ENCODE peak calls at places on chromosomes 1 and 21, in seven cellular contexts. One of them, this sample, is unnamed. For H3K4me1, the result is how much of the 10 kb centered on the place peaks cover.

GRCh38 chr1:216184281-216184680 is 239.0 kb downstream of the USH2A start:
- DNase-seq in fibroblast of lung: peak
- DNase-seq in psoas muscle: no peak
- DNase-seq in body of pancreas: no peak
- DNase-seq in CD8-positive, alpha-beta T cell: no peak
- DNase-seq in Peyer's patch: no peak
- DNase-seq in PC-9: no peak
- DNase-seq in this sample: no peak

GRCh38 chr1:219906924-219907771 is 21.2 kb downstream of the SLC30A10 start:
- DNase-seq in fibroblast of lung: no peak
- DNase-seq in psoas muscle: no peak
- DNase-seq in body of pancreas: no peak
- DNase-seq in CD8-positive, alpha-beta T cell: no peak
- DNase-seq in Peyer's patch: no peak
- DNase-seq in PC-9: no peak
- DNase-seq in this sample: no peak

GRCh38 chr1:211641942-211642341 is 33.5 kb downstream of the NEK2 start:
- DNase-seq in fibroblast of lung: no peak
- DNase-seq in psoas muscle: no peak
- DNase-seq in body of pancreas: no peak
- DNase-seq in CD8-positive, alpha-beta T cell: no peak
- DNase-seq in Peyer's patch: no peak
- DNase-seq in PC-9: no peak
- DNase-seq in this sample: no peak

GRCh38 chr1:235460768-235461167 is 43.5 kb downstream of the B3GALNT2 start:
- DNase-seq in fibroblast of lung: no peak
- DNase-seq in psoas muscle: no peak
- DNase-seq in body of pancreas: no peak
- DNase-seq in CD8-positive, alpha-beta T cell: no peak
- DNase-seq in Peyer's patch: no peak
- DNase-seq in PC-9: no peak
- DNase-seq in this sample: no peak

GRCh38 chr1:225454067-225454618 is 26.3 kb upstream of the LBR start:
- DNase-seq in fibroblast of lung: no peak
- DNase-seq in psoas muscle: no peak
- DNase-seq in body of pancreas: peak
- DNase-seq in CD8-positive, alpha-beta T cell: no peak
- DNase-seq in Peyer's patch: no peak
- DNase-seq in PC-9: no peak
- DNase-seq in this sample: no peak

GRCh38 chr1:27011058-27011764 is 1.4 kb downstream of the TENT5B start:
- DNase-seq in fibroblast of lung: peak
- DNase-seq in psoas muscle: peak
- DNase-seq in body of pancreas: peak
- DNase-seq in CD8-positive, alpha-beta T cell: no peak
- DNase-seq in Peyer's patch: no peak
- DNase-seq in PC-9: peak
- DNase-seq in this sample: no peak

GRCh38 chr1:108570128-108570527 is 10.2 kb downstream of the EEIG2 start:
- DNase-seq in fibroblast of lung: no peak
- DNase-seq in psoas muscle: no peak
- DNase-seq in body of pancreas: no peak
- DNase-seq in CD8-positive, alpha-beta T cell: no peak
- DNase-seq in Peyer's patch: no peak
- DNase-seq in PC-9: no peak
- DNase-seq in this sample: no peak

GRCh38 chr1:41325801-41326200 is 35.4 kb upstream of the FOXO6 start:
- DNase-seq in fibroblast of lung: peak
- DNase-seq in psoas muscle: no peak
- DNase-seq in body of pancreas: no peak
- DNase-seq in CD8-positive, alpha-beta T cell: no peak
- DNase-seq in Peyer's patch: no peak
- DNase-seq in PC-9: peak
- DNase-seq in this sample: no peak

GRCh38 chr1:232586679-232587078 is 43.3 kb downstream of the SIPA1L2 start:
- DNase-seq in fibroblast of lung: no peak
- DNase-seq in psoas muscle: no peak
- DNase-seq in body of pancreas: no peak
- DNase-seq in CD8-positive, alpha-beta T cell: no peak
- DNase-seq in Peyer's patch: no peak
- DNase-seq in PC-9: no peak
- DNase-seq in this sample: no peak

GRCh38 chr1:47338249-47339077 is 4.9 kb downstream of the CMPK1 start:
- DNase-seq in fibroblast of lung: no peak
- DNase-seq in psoas muscle: no peak
- DNase-seq in body of pancreas: no peak
- DNase-seq in CD8-positive, alpha-beta T cell: no peak
- DNase-seq in Peyer's patch: no peak
- DNase-seq in PC-9: no peak
- DNase-seq in this sample: no peak

GRCh38 chr21:36250423-36251075 is 69.4 kb upstream of the MORC3 start:
- DNase-seq in fibroblast of lung: no peak
- DNase-seq in psoas muscle: no peak
- DNase-seq in body of pancreas: no peak
- DNase-seq in CD8-positive, alpha-beta T cell: no peak
- DNase-seq in Peyer's patch: no peak
- DNase-seq in PC-9: no peak
- DNase-seq in this sample: no peak

GRCh38 chr1:16088996-16089395 is 15.5 kb upstream of the FAM131C start:
- DNase-seq in fibroblast of lung: peak
- DNase-seq in psoas muscle: no peak
- DNase-seq in body of pancreas: no peak
- DNase-seq in CD8-positive, alpha-beta T cell: no peak
- DNase-seq in Peyer's patch: no peak
- DNase-seq in PC-9: peak
- DNase-seq in this sample: peak

GRCh38 chr1:167720965-167721616 is 691 bp upstream of the MPZL1 start:
- DNase-seq in fibroblast of lung: peak
- DNase-seq in psoas muscle: no peak
- DNase-seq in body of pancreas: peak
- DNase-seq in CD8-positive, alpha-beta T cell: no peak
- DNase-seq in Peyer's patch: peak
- DNase-seq in PC-9: peak
- DNase-seq in this sample: no peak

GRCh38 chr1:84758968-84759491 is 68.8 kb upstream of the SSX2IP start:
- DNase-seq in fibroblast of lung: peak
- DNase-seq in psoas muscle: no peak
- DNase-seq in body of pancreas: peak
- DNase-seq in CD8-positive, alpha-beta T cell: no peak
- DNase-seq in Peyer's patch: no peak
- DNase-seq in PC-9: no peak
- DNase-seq in this sample: no peak

GRCh38 chr21:45877821-45878469 is 103.6 kb upstream of the COL6A1 start:
- DNase-seq in fibroblast of lung: no peak
- DNase-seq in psoas muscle: no peak
- DNase-seq in body of pancreas: no peak
- DNase-seq in CD8-positive, alpha-beta T cell: no peak
- DNase-seq in Peyer's patch: no peak
- DNase-seq in PC-9: no peak
- DNase-seq in this sample: no peak

GRCh38 chr1:150493175-150493574 is 6.0 kb downstream of the TARS2 start:
- DNase-seq in fibroblast of lung: no peak
- DNase-seq in psoas muscle: no peak
- DNase-seq in body of pancreas: no peak
- DNase-seq in CD8-positive, alpha-beta T cell: no peak
- DNase-seq in Peyer's patch: no peak
- DNase-seq in PC-9: no peak
- DNase-seq in this sample: no peak

GRCh38 chr1:113860891-113861290 is 10.6 kb downstream of the PTPN22 start:
- DNase-seq in fibroblast of lung: peak
- DNase-seq in psoas muscle: no peak
- DNase-seq in body of pancreas: no peak
- DNase-seq in CD8-positive, alpha-beta T cell: no peak
- DNase-seq in Peyer's patch: no peak
- DNase-seq in PC-9: no peak
- DNase-seq in this sample: no peak

GRCh38 chr1:174794861-174795260 is 204.9 kb upstream of the CACYBP start:
- DNase-seq in fibroblast of lung: no peak
- DNase-seq in psoas muscle: no peak
- DNase-seq in body of pancreas: no peak
- DNase-seq in CD8-positive, alpha-beta T cell: no peak
- DNase-seq in Peyer's patch: no peak
- DNase-seq in PC-9: no peak
- DNase-seq in this sample: no peak

GRCh38 chr21:38985423-38986378 is 180.0 kb downstream of the ETS2 start:
- DNase-seq in fibroblast of lung: peak
- DNase-seq in psoas muscle: peak
- DNase-seq in body of pancreas: peak
- DNase-seq in CD8-positive, alpha-beta T cell: no peak
- DNase-seq in Peyer's patch: peak
- DNase-seq in PC-9: no peak
- DNase-seq in this sample: peak

GRCh38 chr1:9363061-9363471 is 70.4 kb downstream of the SPSB1 start:
- DNase-seq in fibroblast of lung: no peak
- DNase-seq in psoas muscle: no peak
- DNase-seq in body of pancreas: no peak
- DNase-seq in CD8-positive, alpha-beta T cell: no peak
- DNase-seq in Peyer's patch: peak
- DNase-seq in PC-9: no peak
- DNase-seq in this sample: no peak

DNA sequence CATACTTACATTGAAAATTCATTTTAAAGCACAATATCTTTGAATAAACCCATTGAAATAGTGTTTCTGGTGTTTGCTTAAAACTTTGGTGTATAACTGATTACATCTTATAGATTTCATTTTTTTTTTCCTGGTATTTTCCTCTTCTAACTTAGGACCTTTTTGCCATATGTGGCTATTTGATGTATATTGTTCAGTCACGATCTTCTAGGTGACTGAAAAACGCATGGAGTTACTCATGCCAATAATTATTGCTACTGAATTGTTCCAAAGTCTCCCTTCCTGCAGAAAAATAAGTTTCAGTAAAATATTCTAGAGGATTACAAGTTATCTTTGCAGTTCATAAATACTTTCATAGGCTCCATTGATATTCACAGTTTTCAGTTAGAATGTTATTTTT is 22.9 kb upstream of the C1orf105 start:
- DNase-seq in fibroblast of lung: no peak
- DNase-seq in psoas muscle: no peak
- DNase-seq in body of pancreas: no peak
- DNase-seq in CD8-positive, alpha-beta T cell: no peak
- DNase-seq in Peyer's patch: no peak
- DNase-seq in PC-9: no peak
- DNase-seq in this sample: no peak
- H3K4me1 ChIP-seq in fibroblast of lung: under half
- H3K4me1 ChIP-seq in psoas muscle: under half
- H3K4me1 ChIP-seq in body of pancreas: under half
- H3K4me1 ChIP-seq in CD8-positive, alpha-beta T cell: half or more
- H3K4me1 ChIP-seq in Peyer's patch: under half
- H3K4me1 ChIP-seq in PC-9: under half
- H3K4me1 ChIP-seq in this sample: half or more

DNA sequence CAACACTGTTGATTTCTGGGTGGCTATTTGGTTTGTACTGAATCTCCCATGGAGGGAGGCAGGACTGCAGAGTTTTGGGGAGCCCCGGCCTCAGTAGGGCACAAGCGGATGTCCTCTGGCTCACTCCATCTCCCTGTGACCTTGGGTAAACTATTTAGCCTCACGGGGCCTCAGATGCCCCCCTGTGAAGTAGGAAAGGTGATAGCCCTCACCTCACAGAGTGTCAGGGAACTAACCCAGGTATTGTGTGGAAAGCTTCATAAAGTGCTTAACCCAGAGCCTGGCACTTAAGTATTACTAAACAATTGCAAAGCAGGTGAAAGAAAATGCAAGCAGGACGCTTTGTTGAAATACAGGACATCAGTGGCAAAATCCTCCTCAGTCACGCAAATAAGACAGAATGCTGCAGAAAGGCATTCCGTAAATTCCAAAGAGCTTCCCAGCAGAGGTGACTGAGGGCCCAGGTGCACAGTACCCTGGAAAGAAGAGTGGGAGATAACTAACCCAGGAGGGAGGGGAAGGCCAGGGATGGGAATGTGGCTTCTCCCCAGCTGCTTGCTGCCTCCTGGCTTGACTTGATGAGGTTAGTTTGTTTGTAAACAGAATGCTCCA is 436.3 kb downstream of the PRDM2 start:
- DNase-seq in fibroblast of lung: no peak
- DNase-seq in psoas muscle: no peak
- DNase-seq in body of pancreas: no peak
- DNase-seq in CD8-positive, alpha-beta T cell: no peak
- DNase-seq in Peyer's patch: no peak
- DNase-seq in PC-9: no peak
- DNase-seq in this sample: no peak
- TF ChIP-seq CTCF in fibroblast of lung: no peak
- TF ChIP-seq CTCF in psoas muscle: no peak
- TF ChIP-seq CTCF in body of pancreas: no peak
- TF ChIP-seq CTCF in CD8-positive, alpha-beta T cell: no peak
- TF ChIP-seq CTCF in Peyer's patch: no peak
- TF ChIP-seq CTCF in PC-9: no peak
- TF ChIP-seq CTCF in this sample: no peak

DNA sequence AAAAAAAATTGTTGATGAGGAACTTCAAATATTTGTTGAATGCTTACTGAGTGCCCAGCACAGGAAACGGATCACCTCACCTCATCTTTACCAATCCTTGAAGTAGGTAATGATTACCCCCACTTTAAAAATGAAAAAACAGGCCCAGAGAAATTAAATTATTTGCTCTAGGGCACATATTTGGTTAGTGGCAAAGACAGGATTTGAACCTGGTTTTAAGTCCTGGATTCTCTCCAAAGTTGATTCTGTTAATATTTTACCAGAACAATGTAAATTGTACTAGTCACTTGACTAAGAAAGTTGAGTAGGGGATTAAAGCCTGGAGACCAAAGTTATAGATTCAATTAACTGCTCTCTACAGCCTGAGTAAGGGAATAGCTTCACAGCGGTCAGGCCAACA is 97.9 kb downstream of the GIPC2 start:
- DNase-seq in fibroblast of lung: no peak
- DNase-seq in psoas muscle: no peak
- DNase-seq in body of pancreas: no peak
- DNase-seq in CD8-positive, alpha-beta T cell: no peak
- DNase-seq in Peyer's patch: no peak
- DNase-seq in PC-9: no peak
- DNase-seq in this sample: no peak
- H3K4me1 ChIP-seq in fibroblast of lung: under half
- H3K4me1 ChIP-seq in psoas muscle: under half
- H3K4me1 ChIP-seq in body of pancreas: under half
- H3K4me1 ChIP-seq in CD8-positive, alpha-beta T cell: under half
- H3K4me1 ChIP-seq in Peyer's patch: under half
- H3K4me1 ChIP-seq in PC-9: under half
- H3K4me1 ChIP-seq in this sample: under half

GRCh38 chr1:56577859-56578663 is 1.3 kb downstream of the PLPP3 start:
- DNase-seq in fibroblast of lung: peak
- DNase-seq in psoas muscle: peak
- DNase-seq in body of pancreas: peak
- DNase-seq in CD8-positive, alpha-beta T cell: no peak
- DNase-seq in Peyer's patch: peak
- DNase-seq in PC-9: peak
- DNase-seq in this sample: peak

GRCh38 chr1:56575865-56576264 is 3.5 kb downstream of the PLPP3 start:
- DNase-seq in fibroblast of lung: peak
- DNase-seq in psoas muscle: no peak
- DNase-seq in body of pancreas: no peak
- DNase-seq in CD8-positive, alpha-beta T cell: no peak
- DNase-seq in Peyer's patch: no peak
- DNase-seq in PC-9: no peak
- DNase-seq in this sample: no peak

GRCh38 chr1:56578664-56578962 is 750 bp downstream of the PLPP3 start:
- DNase-seq in fibroblast of lung: no peak
- DNase-seq in psoas muscle: no peak
- DNase-seq in body of pancreas: no peak
- DNase-seq in CD8-positive, alpha-beta T cell: no peak
- DNase-seq in Peyer's patch: no peak
- DNase-seq in PC-9: no peak
- DNase-seq in this sample: no peak

GRCh38 chr1:56578963-56579875 is at the start of gene PLPP3:
- DNase-seq in fibroblast of lung: peak
- DNase-seq in psoas muscle: peak
- DNase-seq in body of pancreas: peak
- DNase-seq in CD8-positive, alpha-beta T cell: no peak
- DNase-seq in Peyer's patch: peak
- DNase-seq in PC-9: peak
- DNase-seq in this sample: peak

GRCh38 chr1:56576880-56577858 is 2.2 kb downstream of the PLPP3 start:
- DNase-seq in fibroblast of lung: peak
- DNase-seq in psoas muscle: no peak
- DNase-seq in body of pancreas: peak
- DNase-seq in CD8-positive, alpha-beta T cell: no peak
- DNase-seq in Peyer's patch: no peak
- DNase-seq in PC-9: peak
- DNase-seq in this sample: no peak
- TF ChIP-seq CTCF in fibroblast of lung: peak
- TF ChIP-seq CTCF in psoas muscle: peak
- TF ChIP-seq CTCF in body of pancreas: no peak
- TF ChIP-seq CTCF in CD8-positive, alpha-beta T cell: no peak
- TF ChIP-seq CTCF in Peyer's patch: peak
- TF ChIP-seq CTCF in PC-9: peak
- TF ChIP-seq CTCF in this sample: peak